ENCODE peak calls at places on chromosomes 16 and 17, in five cellular contexts. L is stimulated activated CD4-positive, alpha-beta T cell treated with anti-CD3 and anti-CD28 coated beads, Interleukin-2, amount 100 ng/mL, for 24 hours; Q is GM12864; O is tibial nerve; N is activated naive CD4-positive, alpha-beta T cell. I is an unnamed sample.

GRCh38 chr17:45314761-45315549 is 1.9 kb downstream of the MAP3K14 start:
- DNase-seq in L (no peak), Q (no peak), O (no peak), N (no peak), I (no peak)

GRCh38 chr17:58174871-58175270 is 8.1 kb downstream of the OR4D2 start:
- DNase-seq in L (no peak), Q (no peak), O (no peak), N (no peak), I (no peak)

GRCh38 chr17:67289174-67289876 is 44.3 kb upstream of the HELZ start:
- DNase-seq in L (no peak), Q (no peak), O (peak), N (no peak), I (no peak)

GRCh38 chr16:23206986-23207385 is 24.4 kb downstream of the SCNN1G start:
- DNase-seq in L (no peak), Q (no peak), O (no peak), N (no peak), I (peak)

GRCh38 chr17:68509151-68510057 is 2.8 kb upstream of the PRKAR1A start:
- DNase-seq in L (no peak), Q (no peak), O (peak), N (no peak), I (no peak)

GRCh38 chr16:69378760-69379159 is 7.0 kb downstream of the TERF2 start:
- DNase-seq in L (no peak), Q (no peak), O (no peak), N (no peak), I (no peak)

GRCh38 chr16:35795361-35796029 is 2336.1 kb downstream of the TP53TG3F start:
- DNase-seq in L (no peak), Q (no peak), O (no peak), N (no peak), I (no peak)

GRCh38 chr16:13298676-13299075 is 397.3 kb downstream of the SHISA9 start:
- DNase-seq in L (no peak), Q (no peak), O (no peak), N (no peak), I (no peak)

GRCh38 chr17:7704601-7705268 is at the start of gene EFNB3:
- DNase-seq in L (no peak), Q (no peak), O (no peak), N (no peak), I (no peak)

GRCh38 chr16:78571434-78571833 is 472.0 kb downstream of the WWOX start:
- DNase-seq in L (no peak), Q (no peak), O (no peak), N (no peak), I (no peak)

GRCh38 chr16:2333772-2334379 is 6.7 kb downstream of the ABCA3 start:
- DNase-seq in L (no peak), Q (no peak), O (no peak), N (no peak), I (no peak)

GRCh38 chr17:78430892-78431691 is 52.6 kb downstream of the PGS1 start:
- DNase-seq in L (no peak), Q (no peak), O (no peak), N (no peak), I (no peak)

GRCh38 chr16:19588661-19589060 is 33.2 kb downstream of the VPS35L start:
- DNase-seq in L (no peak), Q (no peak), O (no peak), N (no peak), I (no peak)

GRCh38 chr17:422196-422930 is 69.8 kb upstream of the RPH3AL start:
- DNase-seq in L (no peak), Q (no peak), O (no peak), N (no peak), I (no peak)

GRCh38 chr17:59893617-59894100 is 738 bp downstream of the RPS6KB1 start:
- DNase-seq in L (peak), Q (no peak), O (no peak), N (no peak), I (no peak)

GRCh38 chr17:49880291-49881053 is 32.6 kb upstream of the TAC4 start:
- DNase-seq in L (peak), Q (no peak), O (peak), N (peak), I (no peak)

GRCh38 chr17:65230040-65230439 is 92.9 kb downstream of the RGS9 start:
- DNase-seq in L (no peak), Q (no peak), O (no peak), N (no peak), I (no peak)

GRCh38 chr16:68342620-68343019 is 31.8 kb downstream of the PRMT7 start:
- DNase-seq in L (no peak), Q (no peak), O (no peak), N (no peak), I (no peak)

GRCh38 chr17:78381601-78382168 is 3.2 kb downstream of the PGS1 start:
- DNase-seq in L (peak), Q (no peak), O (no peak), N (no peak), I (no peak)

GRCh38 chr17:47934856-47935255 is 6.5 kb upstream of the PNPO start:
- DNase-seq in L (no peak), Q (no peak), O (no peak), N (no peak), I (no peak)

GRCh38 chr16:79451196-79451816 is 149.2 kb downstream of the MAF start:
- DNase-seq in L (no peak), Q (peak), O (no peak), N (no peak), I (no peak)

GRCh38 chr16:29702307-29702706 is 23.3 kb downstream of the QPRT start:
- DNase-seq in L (no peak), Q (no peak), O (no peak), N (no peak), I (no peak)

GRCh38 chr17:82963104-82963950 is 116.1 kb upstream of the METRNL start:
- DNase-seq in L (no peak), Q (no peak), O (peak), N (no peak), I (peak)

GRCh38 chr16:89006036-89006752 is 29.2 kb upstream of the CBFA2T3 start:
- DNase-seq in L (no peak), Q (no peak), O (no peak), N (no peak), I (no peak)

GRCh38 chr16:58418601-58419000 is 26.3 kb downstream of the GINS3 start:
- DNase-seq in L (no peak), Q (no peak), O (no peak), N (no peak), I (no peak)

GRCh38 chr17:56786989-56787482 is 46.7 kb downstream of the C17orf67 start:
- DNase-seq in L (peak), Q (peak), O (no peak), N (no peak), I (no peak)

GRCh38 chr17:65243838-65244237 is 106.7 kb downstream of the RGS9 start:
- DNase-seq in L (no peak), Q (no peak), O (no peak), N (no peak), I (no peak)

GRCh38 chr17:6255331-6255730 is 179.6 kb downstream of the AIPL1 start:
- DNase-seq in L (no peak), Q (no peak), O (no peak), N (no peak), I (no peak)

GRCh38 chr16:9090101-9090959 is 1.1 kb upstream of the HAPSTR1 start:
- DNase-seq in L (peak), Q (no peak), O (peak), N (peak), I (no peak)

GRCh38 chr17:77164483-77165030 is 23.8 kb downstream of the SEC14L1 start:
- DNase-seq in L (no peak), Q (no peak), O (no peak), N (no peak), I (no peak)

GRCh38 chr17:4250887-4251286 is 12.9 kb downstream of the ANKFY1 start:
- DNase-seq in L (no peak), Q (no peak), O (no peak), N (no peak), I (no peak)

GRCh38 chr16:48041861-48042435 is 113.8 kb downstream of the ABCC12 start:
- DNase-seq in L (no peak), Q (no peak), O (no peak), N (no peak), I (no peak)

GRCh38 chr16:46972429-46972970 is 974 bp downstream of the DNAJA2 start:
- DNase-seq in L (no peak), Q (no peak), O (no peak), N (no peak), I (no peak)

GRCh38 chr17:1000597-1001490 is 3.9 kb downstream of the TIMM22 start:
- DNase-seq in L (no peak), Q (no peak), O (no peak), N (no peak), I (no peak)

GRCh38 chr17:9389116-9389515 is 186.5 kb downstream of the STX8 start:
- DNase-seq in L (no peak), Q (peak), O (no peak), N (no peak), I (no peak)

GRCh38 chr16:66220766-66221165 is 145.7 kb upstream of the CDH5 start:
- DNase-seq in L (no peak), Q (no peak), O (no peak), N (no peak), I (no peak)

GRCh38 chr16:88549671-88550643 is 20.2 kb upstream of the ZC3H18 start:
- DNase-seq in L (no peak), Q (no peak), O (no peak), N (no peak), I (no peak)

GRCh38 chr16:77564791-77565390 is 130.1 kb upstream of the ADAMTS18 start:
- DNase-seq in L (no peak), Q (no peak), O (no peak), N (no peak), I (no peak)

GRCh38 chr17:18860161-18860972 is 2.4 kb downstream of the PRPSAP2 start:
- DNase-seq in L (no peak), Q (peak), O (no peak), N (no peak), I (no peak)

GRCh38 chr17:63276821-63277220 is 169.3 kb downstream of the CYB561 start:
- DNase-seq in L (no peak), Q (no peak), O (no peak), N (no peak), I (no peak)

I was measured in NCI-H187 treated with DMSO at 0.1 percent for 48 hours.